ENCODE peak calls at places on chromosomes 16 and 17, in four cellular contexts. P is adipocyte, C is neural progenitor cell, F is neuronal stem cell. T is an unnamed sample.

GRCh38 chr16:15539197-15539596 is 103.8 kb downstream of the MARF1 start:
- DNase-seq in P (no peak), C (peak; percentile 55), F (peak; percentile 36), T (peak; percentile 86)

GRCh38 chr16:83806721-83807120 is 1.1 kb upstream of the HSBP1 start:
- DNase-seq in P (no peak), C (no peak), F (no peak), T (no peak)

GRCh38 chr17:74605361-74605760 is 13.3 kb upstream of the CD300LD start:
- DNase-seq in P (peak; percentile 89), C (no peak), F (no peak), T (no peak)

GRCh38 chr17:73474370-73474988 is 162.7 kb upstream of the CDC42EP4 start:
- DNase-seq in P (peak; percentile 7), C (no peak), F (no peak), T (no peak)

GRCh38 chr16:939941-940340 is 30.8 kb downstream of the LMF1 start:
- DNase-seq in P (no peak), C (no peak), F (no peak), T (no peak)

GRCh38 chr16:80631581-80631980 is 90.8 kb downstream of the DYNLRB2 start:
- DNase-seq in P (no peak), C (no peak), F (no peak), T (no peak)

GRCh38 chr16:9297437-9298113 is 206.1 kb downstream of the HAPSTR1 start:
- DNase-seq in P (no peak), C (peak; percentile 61), F (no peak), T (peak; percentile 87)

GRCh38 chr16:53282975-53283946 is 151.0 kb upstream of the RBL2 start:
- DNase-seq in P (peak; percentile 66), C (peak; percentile 54), F (peak; percentile 2), T (no peak)

GRCh38 chr16:54459509-54460235 is 173.1 kb upstream of the IRX3 start:
- DNase-seq in P (peak; percentile 84), C (no peak), F (no peak), T (no peak)

GRCh38 chr17:61309857-61310256 is 89.8 kb upstream of the TBX2 start:
- DNase-seq in P (peak; percentile 51), C (no peak), F (no peak), T (peak; percentile 22)

GRCh38 chr17:48997103-48997826 is at the start of gene IGF2BP1:
- DNase-seq in P (peak; percentile 87), C (peak; percentile 93), F (peak; percentile 91), T (peak; percentile 96)

GRCh38 chr17:37299257-37299985 is 76.4 kb upstream of the C17orf78 start:
- DNase-seq in P (no peak), C (peak; percentile 72), F (peak; percentile 42), T (peak; percentile 61)

GRCh38 chr17:42804918-42805367 is 6.3 kb downstream of the CNTD1 start:
- DNase-seq in P (no peak), C (no peak), F (no peak), T (no peak)

GRCh38 chr16:66485361-66485760 is 58.3 kb downstream of the BEAN1 start:
- DNase-seq in P (no peak), C (no peak), F (no peak), T (no peak)

GRCh38 chr17:68197997-68198930 is 49.6 kb upstream of the AMZ2 start:
- DNase-seq in P (no peak), C (peak; percentile 16), F (no peak), T (peak; percentile 86)

GRCh38 chr17:68195667-68196393 is 52.0 kb upstream of the AMZ2 start:
- DNase-seq in P (peak; percentile 25), C (peak; percentile 52), F (no peak), T (peak; percentile 90)

GRCh38 chr17:68198931-68199836 is 48.7 kb upstream of the AMZ2 start:
- DNase-seq in P (no peak), C (peak; percentile 53), F (no peak), T (peak; percentile 85)

GRCh38 chr17:68197091-68197996 is 50.5 kb upstream of the AMZ2 start:
- DNase-seq in P (no peak), C (peak; percentile 74), F (no peak), T (peak; percentile 88)

DNA sequence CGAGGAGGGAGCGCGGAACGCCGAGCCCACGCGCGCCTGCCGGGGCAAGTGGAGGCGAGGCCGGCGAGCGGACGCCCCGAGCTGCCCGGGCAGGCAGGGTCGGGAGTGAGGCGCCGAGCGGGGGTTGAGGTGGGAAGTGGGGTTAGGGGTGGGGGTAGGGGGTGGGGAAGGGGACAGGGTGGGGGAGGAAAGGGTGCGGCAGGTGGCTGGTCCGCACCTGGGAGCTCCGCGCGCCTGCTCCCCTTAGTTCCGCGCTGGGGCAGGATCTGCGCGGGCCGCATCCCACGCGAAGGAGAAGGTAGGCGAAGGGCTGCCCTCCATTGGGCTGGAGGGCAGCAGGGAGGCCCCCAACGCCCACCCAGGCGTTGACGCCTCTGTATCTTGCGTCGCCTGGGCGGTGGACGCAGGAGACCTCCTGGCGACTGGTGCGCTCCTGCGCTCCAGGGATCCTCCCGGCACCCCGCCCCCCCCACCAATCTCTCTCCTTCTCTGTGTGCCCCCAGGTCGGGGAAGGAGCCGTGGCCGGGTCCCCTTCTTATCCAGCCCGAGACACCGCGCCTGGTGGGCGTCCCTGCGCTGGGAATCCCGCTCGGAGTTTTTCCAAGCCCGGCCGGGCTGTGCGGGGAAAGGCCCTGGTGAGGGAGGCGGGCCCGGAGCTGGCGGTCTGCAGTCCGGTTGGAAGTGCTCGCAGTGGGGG is 51.3 kb upstream of the AMZ2 start:
- DNase-seq in P (peak; percentile 34), C (peak; percentile 33), F (no peak), T (no peak)
- H3K4me3 ChIP-seq in P (no peak overlapping the region), C (peak overlapping the region; percentile 49), F (no peak overlapping the region), T (peak overlapping the region; percentile 62)

GRCh38 chr17:58383892-58384462 is 32.0 kb upstream of the SUPT4H1 start:
- DNase-seq in P (no peak), C (no peak), F (no peak), T (no peak)

GRCh38 chr17:58380207-58381123 is 28.5 kb upstream of the SUPT4H1 start:
- DNase-seq in P (no peak), C (no peak), F (no peak), T (no peak)

GRCh38 chr17:58381124-58381838 is 29.3 kb upstream of the SUPT4H1 start:
- DNase-seq in P (no peak), C (no peak), F (no peak), T (no peak)

GRCh38 chr17:58382885-58383248 is 30.9 kb upstream of the SUPT4H1 start:
- DNase-seq in P (no peak), C (no peak), F (no peak), T (no peak)

GRCh38 chr17:58382108-58382884 is 30.3 kb upstream of the SUPT4H1 start:
- DNase-seq in P (no peak), C (no peak), F (no peak), T (no peak)
- H3K4me1 ChIP-seq in P (no peaks in the 10 kb centered on the region), C (no peaks in the 10 kb centered on the region), F (peaks cover 4% of the 10 kb centered on the region), T (no peaks in the 10 kb centered on the region)

GRCh38 chr17:50219939-50220465 is 18.6 kb upstream of the COL1A1 start:
- DNase-seq in P (peak; percentile 89), C (peak; percentile 90), F (no peak), T (peak; percentile 82)
- H3K9ac ChIP-seq in P (peak overlapping the region; percentile 81), C (no peak overlapping the region), F (no peak overlapping the region), T (peak overlapping the region; percentile 26)

DNA sequence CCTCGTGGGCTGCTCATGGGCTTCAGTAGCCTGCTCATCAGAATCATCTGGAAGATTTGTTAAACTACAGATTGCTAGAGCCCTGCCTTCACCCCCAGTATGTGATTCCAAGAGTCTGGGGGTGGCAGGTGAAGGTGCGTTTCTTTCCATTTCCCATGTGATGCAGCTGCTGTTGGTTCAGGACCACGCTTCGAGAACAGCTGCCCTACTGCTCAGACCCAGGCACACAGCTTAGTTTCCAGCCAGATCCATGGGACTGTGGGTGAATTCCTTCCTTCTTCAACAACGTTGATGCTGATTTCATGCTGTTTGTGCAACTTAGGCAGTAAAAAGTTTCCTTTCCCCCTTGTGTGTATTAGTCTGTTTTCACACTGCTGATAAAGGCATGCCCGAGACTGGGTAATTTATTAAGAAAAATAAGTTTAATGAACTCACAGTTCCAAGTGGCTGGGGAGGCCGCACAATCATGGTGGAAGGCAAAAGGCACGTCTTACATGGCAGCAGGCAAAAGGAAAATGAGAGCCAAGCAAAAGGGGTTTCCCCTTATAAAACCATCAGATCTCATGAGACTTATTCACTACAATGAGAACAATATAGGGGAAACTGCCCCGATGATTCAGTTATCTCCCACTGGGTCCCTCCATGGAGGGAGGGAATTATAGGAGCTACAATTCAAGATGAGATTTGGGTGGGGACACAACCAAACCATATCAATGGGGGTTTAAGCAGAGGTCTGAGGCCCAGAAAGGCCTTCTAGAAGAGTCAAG is 159.2 kb downstream of the XYLT1 start:
- DNase-seq in P (no peak), C (no peak), F (no peak), T (no peak)
- H3K4me3 ChIP-seq in P (no peak overlapping the region), C (no peak overlapping the region), F (no peak overlapping the region), T (no peak overlapping the region)

GRCh38 chr16:14308357-14308723 is 237.2 kb downstream of the MRTFB start:
- DNase-seq in P (no peak), C (no peak), F (no peak), T (no peak)

GRCh38 chr16:14309001-14309886 is 238.1 kb downstream of the MRTFB start:
- DNase-seq in P (peak; percentile 57), C (peak; percentile 42), F (no peak), T (peak; percentile 85)

GRCh38 chr16:14306485-14307058 is 235.5 kb downstream of the MRTFB start:
- DNase-seq in P (no peak), C (no peak), F (no peak), T (no peak)

GRCh38 chr16:14307059-14307531 is 236.0 kb downstream of the MRTFB start:
- DNase-seq in P (no peak), C (peak; percentile 32), F (no peak), T (peak; percentile 61)

GRCh38 chr16:14307623-14308356 is 236.7 kb downstream of the MRTFB start:
- DNase-seq in P (peak; percentile 32), C (no peak), F (no peak), T (peak; percentile 73)
- H3K4me1 ChIP-seq in P (peaks cover 67% of the 10 kb centered on the region), C (peaks cover 48% of the 10 kb centered on the region), F (peaks cover 20% of the 10 kb centered on the region), T (peaks cover 16% of the 10 kb centered on the region)

DNA sequence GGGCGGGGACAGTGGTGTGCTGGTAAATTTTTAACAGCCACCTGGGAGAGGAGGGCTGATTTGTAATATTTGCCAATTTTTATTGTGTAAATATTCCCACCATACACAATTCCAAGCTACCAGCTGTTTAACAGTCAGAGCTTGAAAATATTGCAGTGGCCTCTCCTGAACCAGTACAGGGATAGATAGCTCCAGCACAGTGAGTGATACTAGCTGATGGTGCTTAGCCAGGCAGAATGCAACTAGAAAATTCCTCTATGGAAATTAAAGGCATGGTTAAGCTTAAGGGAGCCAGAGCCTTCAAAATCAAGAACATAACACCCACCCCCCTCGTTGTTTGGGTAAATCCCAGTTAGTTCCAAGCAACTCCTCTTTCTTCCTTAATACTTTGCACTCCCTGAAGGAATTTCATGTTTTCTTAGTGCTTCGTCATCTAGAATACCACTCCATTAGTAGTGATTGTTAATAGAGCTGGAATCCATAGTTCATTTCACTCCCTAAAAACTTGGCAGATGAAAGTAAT is 96.6 kb downstream of the CYB561 start:
- DNase-seq in P (peak; percentile 54), C (no peak), F (no peak), T (no peak)
- H3K9ac ChIP-seq in P (peak overlapping the region; percentile 40), C (no peak overlapping the region), F (no peak overlapping the region), T (no peak overlapping the region)

DNA sequence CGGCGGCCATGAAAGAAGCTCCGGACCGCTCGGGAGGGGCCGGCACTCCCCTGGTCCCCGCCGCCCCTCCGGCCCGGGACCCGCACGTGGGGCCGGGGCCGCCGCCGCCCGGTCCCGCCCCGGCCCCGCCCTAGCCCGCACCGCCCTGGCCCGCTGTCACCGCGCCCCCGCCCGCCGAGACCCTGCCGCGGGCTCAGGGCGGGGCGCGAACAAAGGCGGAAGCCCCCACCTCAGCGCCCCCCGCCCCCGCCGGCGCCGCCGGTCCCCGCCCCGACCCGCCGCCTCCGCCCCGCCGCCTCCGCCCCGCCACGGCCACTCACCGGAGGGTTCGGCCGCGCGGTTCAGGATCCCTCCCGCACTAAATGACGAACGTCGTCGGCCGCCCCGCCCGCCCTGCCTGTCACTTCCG is at the start of gene ARHGDIA:
- DNase-seq in P (no peak), C (peak; percentile 93), F (no peak), T (no peak)
- H3K4me3 ChIP-seq in P (peak within 1 kb of the TSS; percentile 91), C (peak within 1 kb of the TSS; percentile 86), F (peak within 1 kb of the TSS; percentile 95), T (peak within 1 kb of the TSS; percentile 92)

T was measured in endodermal cell.